ENCODE peak calls at places on chromosomes 1 and 21, in four cellular contexts. J is epithelial cell of esophagus; U is stimulated activated CD4-positive, alpha-beta T cell treated with anti-CD3 and anti-CD28 coated beads, Interleukin-1b, Interleukin-23, amount 100 ng/mL, for 24 hours; N is A172. E is an unnamed sample.

GRCh38 chr1:67441739-67442286 is 11.6 kb upstream of the SERBP1 start:
- DNase-seq in J (no peak), U (no peak), N (no peak), E (no peak)

GRCh38 chr1:218224101-218224500 is 61.0 kb upstream of the RRP15 start:
- DNase-seq in J (no peak), U (no peak), N (no peak), E (no peak)

GRCh38 chr1:84689514-84690396 is 506 bp downstream of the SSX2IP start:
- DNase-seq in J (peak), U (peak), N (peak), E (peak)

GRCh38 chr1:247246325-247247115 is 9.4 kb upstream of the VN1R5 start:
- DNase-seq in J (no peak), U (no peak), N (no peak), E (no peak)

GRCh38 chr1:97192872-97193572 is 471.4 kb downstream of the PTBP2 start:
- DNase-seq in J (peak), U (no peak), N (peak), E (no peak)

GRCh38 chr1:3520419-3521378 is 66.2 kb downstream of the ARHGEF16 start:
- DNase-seq in J (no peak), U (no peak), N (no peak), E (no peak)

GRCh38 chr1:82269466-82269865 is 468.7 kb downstream of the ADGRL2 start:
- DNase-seq in J (peak), U (no peak), N (peak), E (no peak)

GRCh38 chr1:152901631-152902030 is 6.7 kb upstream of the IVL start:
- DNase-seq in J (peak), U (no peak), N (no peak), E (no peak)

GRCh38 chr21:44853601-44854390 is 19.7 kb downstream of the PTTG1IP start:
- DNase-seq in J (no peak), U (no peak), N (no peak), E (no peak)

GRCh38 chr1:56835657-56836056 is 16.5 kb upstream of the FYB2 start:
- DNase-seq in J (no peak), U (no peak), N (no peak), E (no peak)

GRCh38 chr21:34702341-34702807 is 33.6 kb downstream of the CLIC6 start:
- DNase-seq in J (peak), U (no peak), N (no peak), E (peak)

GRCh38 chr1:6072774-6073479 is 27.2 kb downstream of the KCNAB2 start:
- DNase-seq in J (no peak), U (no peak), N (no peak), E (no peak)

GRCh38 chr1:225581193-225581592 is 71.7 kb downstream of the ENAH start:
- DNase-seq in J (no peak), U (no peak), N (no peak), E (no peak)

GRCh38 chr1:29245876-29246275 is 9.6 kb downstream of the PTPRU start:
- DNase-seq in J (peak), U (no peak), N (peak), E (peak)

GRCh38 chr1:3034728-3035610 is 13.7 kb downstream of the ACTRT2 start:
- DNase-seq in J (no peak), U (no peak), N (no peak), E (peak)